ENCODE peak calls at places on chromosomes 1 and 21, in four cellular contexts. Z is HCT116, K is esophagus muscularis mucosa, Q is HL-60. N is an unnamed sample.

GRCh38 chr1:225449774-225450173 is 21.9 kb upstream of the LBR start:
- DNase-seq in Z (no peak), K (no peak), Q (no peak), N (no peak)

GRCh38 chr1:173365341-173365740 is 111.8 kb upstream of the PRDX6 start:
- DNase-seq in Z (no peak), K (no peak), Q (no peak), N (no peak)

GRCh38 chr21:33551664-33552063 is 8.8 kb downstream of the SON start:
- DNase-seq in Z (no peak), K (no peak), Q (no peak), N (no peak)

GRCh38 chr1:178634445-178634844 is 90.6 kb upstream of the RALGPS2 start:
- DNase-seq in Z (no peak), K (no peak), Q (no peak), N (no peak)

GRCh38 chr21:46121286-46122221 is 23.6 kb downstream of the COL6A2 start:
- DNase-seq in Z (no peak), K (no peak), Q (no peak), N (no peak)

GRCh38 chr1:235402457-235403200 is 35.4 kb downstream of the TBCE start:
- DNase-seq in Z (no peak), K (no peak), Q (no peak), N (no peak)

GRCh38 chr1:183027031-183027430 is 3.8 kb downstream of the LAMC1 start:
- DNase-seq in Z (no peak), K (no peak), Q (no peak), N (no peak)

GRCh38 chr1:65425697-65426096 is 5.2 kb downstream of the LEPR start:
- DNase-seq in Z (no peak), K (no peak), Q (no peak), N (no peak)

GRCh38 chr1:110087812-110088738 is 17.6 kb upstream of the ALX3 start:
- DNase-seq in Z (peak; percentile 31), K (no peak), Q (peak; percentile 47), N (no peak)

GRCh38 chr1:48790397-48790796 is 13.7 kb upstream of the BEND5 start:
- DNase-seq in Z (no peak), K (no peak), Q (no peak), N (no peak)

GRCh38 chr1:201608635-201609395 is 69.9 kb downstream of the NAV1 start:
- DNase-seq in Z (no peak), K (no peak), Q (no peak), N (no peak)

GRCh38 chr1:27603320-27603961 is 503 bp downstream of the AHDC1 start:
- DNase-seq in Z (no peak), K (no peak), Q (no peak), N (peak; percentile 46)

GRCh38 chr21:15483138-15483780 is 246.5 kb upstream of the USP25 start:
- DNase-seq in Z (peak; percentile 74), K (peak; percentile 96), Q (peak; percentile 80), N (peak; percentile 70)

GRCh38 chr1:246569248-246570238 is 3.3 kb downstream of the CNST start:
- DNase-seq in Z (no peak), K (no peak), Q (no peak), N (peak; percentile 51)

GRCh38 chr1:245290836-245291235 is 136.1 kb downstream of the KIF26B start:
- DNase-seq in Z (no peak), K (peak; percentile 89), Q (peak; percentile 8), N (no peak)

GRCh38 chr1:195472298-195472697 is 1135.9 kb downstream of the KCNT2 start:
- DNase-seq in Z (no peak), K (no peak), Q (no peak), N (no peak)

GRCh38 chr1:31409946-31410858 is 2.8 kb upstream of the SERINC2 start:
- DNase-seq in Z (no peak), K (no peak), Q (no peak), N (no peak)

GRCh38 chr1:207806531-207807394 is 54.9 kb downstream of the CD46 start:
- DNase-seq in Z (no peak), K (peak; percentile 89), Q (no peak), N (no peak)

GRCh38 chr1:229339520-229339919 is 3.3 kb downstream of the CCSAP start:
- DNase-seq in Z (no peak), K (no peak), Q (peak; percentile 11), N (no peak)

GRCh38 chr1:24905355-24905978 is 24.6 kb downstream of the RUNX3 start:
- DNase-seq in Z (no peak), K (no peak), Q (no peak), N (peak; percentile 46)

GRCh38 chr1:101520302-101520701 is 283.5 kb downstream of the S1PR1 start:
- DNase-seq in Z (peak; percentile 32), K (no peak), Q (peak; percentile 13), N (no peak)

GRCh38 chr21:40140675-40141074 is 273.4 kb downstream of the PCP4 start:
- DNase-seq in Z (no peak), K (no peak), Q (no peak), N (no peak)

GRCh38 chr1:68141079-68141800 is 90.8 kb upstream of the DIRAS3 start:
- DNase-seq in Z (no peak), K (no peak), Q (no peak), N (no peak)

GRCh38 chr21:45940091-45940490 is 41.5 kb upstream of the COL6A1 start:
- DNase-seq in Z (no peak), K (no peak), Q (no peak), N (no peak)

GRCh38 chr1:151653397-151653796 is 41.5 kb downstream of the SNX27 start:
- DNase-seq in Z (no peak), K (no peak), Q (peak; percentile 66), N (no peak)

GRCh38 chr1:204692320-204692851 is 6.8 kb upstream of the LRRN2 start:
- DNase-seq in Z (no peak), K (no peak), Q (no peak), N (no peak)

GRCh38 chr1:6515771-6516170 is 24.3 kb upstream of the PLEKHG5 start:
- DNase-seq in Z (no peak), K (no peak), Q (no peak), N (no peak)

GRCh38 chr1:198520524-198521254 is 19.8 kb downstream of the ATP6V1G3 start:
- DNase-seq in Z (no peak), K (no peak), Q (no peak), N (no peak)

GRCh38 chr1:145758116-145758515 is 38.8 kb downstream of the CD160 start:
- DNase-seq in Z (no peak), K (no peak), Q (no peak), N (no peak)

GRCh38 chr1:221459558-221459957 is 282.3 kb downstream of the DUSP10 start:
- DNase-seq in Z (no peak), K (no peak), Q (no peak), N (no peak)

GRCh38 chr1:95641386-95641785 is 407.4 kb downstream of the RWDD3 start:
- DNase-seq in Z (no peak), K (no peak), Q (no peak), N (no peak)

DNA sequence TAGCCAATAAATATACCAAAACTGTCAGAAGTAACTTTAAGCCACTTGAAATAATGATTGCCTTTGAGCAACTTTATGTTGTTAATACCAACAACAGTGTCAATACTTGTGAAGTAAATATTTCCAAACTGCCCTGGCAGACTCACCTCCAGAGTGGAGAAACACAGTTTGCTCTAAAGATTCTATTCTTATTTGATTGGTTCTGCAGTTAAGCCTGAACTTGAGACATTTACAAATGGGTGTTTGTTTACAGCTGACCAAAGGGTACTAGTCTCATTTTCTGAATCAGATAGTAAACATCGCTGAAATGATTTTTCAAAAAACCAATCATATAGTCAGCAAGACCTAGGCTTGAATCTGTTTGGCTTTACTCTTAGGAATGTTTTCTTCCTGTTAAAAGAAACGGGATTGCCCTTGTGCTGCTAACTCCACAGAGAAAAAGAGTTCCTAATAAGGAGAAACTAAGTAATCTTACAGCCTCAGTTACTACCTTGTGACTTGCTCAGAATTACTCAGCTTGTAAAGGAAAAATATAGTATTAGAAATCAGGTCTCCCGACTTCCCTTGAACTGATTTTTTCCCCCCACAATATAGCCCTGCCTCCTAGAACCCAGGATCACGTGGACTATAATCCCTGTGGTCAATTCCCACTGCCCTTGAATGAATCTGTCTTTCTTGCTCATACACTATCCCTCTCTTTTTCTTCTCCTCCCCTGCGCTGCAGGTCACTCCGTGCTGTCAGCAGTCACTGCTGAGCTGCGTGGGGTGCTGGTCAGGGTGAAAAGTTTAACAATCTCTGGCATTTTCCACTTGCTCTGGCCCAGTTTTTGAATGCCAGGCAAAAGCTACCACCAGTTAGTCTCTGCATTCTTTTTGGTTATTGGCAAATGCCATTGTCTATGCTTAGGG is 1.6 kb upstream of the MYOC start:
- DNase-seq in Z (no peak), K (no peak), Q (no peak), N (no peak)
- H3K27ac ChIP-seq in Z (no peak overlapping the region), K (peak overlapping the region; percentile 84), Q (no peak overlapping the region), N (no peak overlapping the region)

DNA sequence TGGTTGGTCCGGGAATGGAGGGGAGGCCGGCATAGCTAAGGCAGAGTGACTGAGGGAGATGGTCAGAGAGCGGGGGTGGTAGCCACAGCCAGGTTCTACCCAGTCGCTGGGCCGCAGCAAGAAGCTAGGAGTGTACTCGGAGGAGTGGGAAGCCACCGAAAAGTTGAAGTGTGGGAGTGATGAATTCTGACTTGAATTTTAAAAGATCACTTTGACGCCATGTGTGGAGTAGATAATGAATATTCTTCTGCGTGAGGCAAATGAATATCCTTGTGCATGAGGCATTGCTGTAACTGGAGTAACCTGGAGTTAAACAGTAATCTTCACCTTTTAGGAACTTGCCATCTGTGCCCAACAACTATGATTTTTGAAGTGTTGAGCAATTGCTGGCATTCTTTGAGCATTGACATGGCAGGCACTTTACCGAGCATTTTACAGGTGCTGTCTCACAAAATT is 6.9 kb downstream of the CTPS1 start:
- DNase-seq in Z (no peak), K (no peak), Q (no peak), N (no peak)
- H3K27ac ChIP-seq in Z (no peak overlapping the region), K (no peak overlapping the region), Q (no peak overlapping the region), N (no peak overlapping the region)

GRCh38 chr21:35476616-35477395 is 427.7 kb upstream of the RUNX1 start:
- DNase-seq in Z (no peak), K (no peak), Q (no peak), N (no peak)

GRCh38 chr21:35475768-35476167 is 426.7 kb upstream of the RUNX1 start:
- DNase-seq in Z (no peak), K (no peak), Q (peak; percentile 42), N (no peak)

GRCh38 chr21:35479529-35479928 is 430.4 kb upstream of the RUNX1 start:
- DNase-seq in Z (no peak), K (no peak), Q (no peak), N (no peak)

GRCh38 chr21:35478096-35479080 is 429.3 kb upstream of the RUNX1 start:
- DNase-seq in Z (no peak), K (no peak), Q (no peak), N (no peak)

DNA sequence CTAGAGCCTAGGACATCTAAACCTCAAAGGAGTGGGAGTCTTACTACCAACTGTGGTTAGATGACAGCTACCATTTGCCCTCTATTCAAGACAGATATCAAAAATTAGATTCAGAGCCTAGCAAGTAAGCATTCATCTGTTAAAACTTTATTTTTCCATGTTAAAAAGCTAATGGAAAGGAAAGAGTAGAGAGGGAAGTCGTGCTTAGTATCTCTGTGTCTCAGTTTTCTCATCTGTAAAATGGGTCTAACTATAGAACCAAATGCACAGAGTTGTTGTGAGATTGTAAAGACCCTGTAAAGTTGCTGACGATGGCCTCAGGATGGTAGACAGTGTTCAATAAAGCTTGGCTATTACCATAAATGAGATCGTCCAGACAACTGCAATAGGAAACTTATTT is 428.5 kb upstream of the RUNX1 start:
- DNase-seq in Z (no peak), K (no peak), Q (no peak), N (no peak)
- H3K27ac ChIP-seq in Z (no peak overlapping the region), K (no peak overlapping the region), Q (no peak overlapping the region), N (no peak overlapping the region)

DNA sequence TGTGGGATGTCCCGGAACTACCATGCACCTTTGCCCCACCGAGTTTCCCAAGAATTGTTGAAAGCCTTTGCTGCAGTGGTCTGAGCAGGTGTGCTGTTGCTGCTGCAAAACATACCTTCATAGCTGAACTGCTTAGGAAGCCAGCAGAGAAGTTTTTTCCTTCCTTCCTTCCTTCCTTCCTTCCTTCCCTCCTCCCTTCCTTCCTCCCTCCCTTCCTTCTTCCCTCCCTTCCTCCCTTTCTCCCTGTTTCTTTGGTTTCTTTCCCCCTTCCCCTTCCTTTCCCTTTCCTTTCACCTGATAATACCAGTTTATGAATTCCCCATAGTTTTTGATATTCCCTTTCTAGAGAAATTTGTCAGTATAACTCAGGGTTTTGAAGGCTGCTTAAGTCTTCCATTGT is 10.8 kb upstream of the SH3D21 start:
- DNase-seq in Z (no peak), K (no peak), Q (no peak), N (no peak)
- H3K27ac ChIP-seq in Z (no peak overlapping the region), K (no peak overlapping the region), Q (no peak overlapping the region), N (no peak overlapping the region)

N was measured in CD8-positive, alpha-beta T cell.